ENCODE peak calls at places on chromosomes 3 and 15, in six cellular contexts. C, K, P, S, N and Q are unnamed samples. For H3K4me1, the result is how much of the 10 kb centered on the place peaks cover.

GRCh38 chr15:75727031-75727531 is 14.4 kb upstream of the CSPG4 start:
- DNase-seq in P (peak), C (peak), N (no peak), K (peak), S (no peak), Q (no peak)

GRCh38 chr15:27934782-27935181 is 164.3 kb downstream of the OCA2 start:
- DNase-seq in C (no peak), P (no peak), S (no peak), K (no peak), N (no peak), Q (no peak)

GRCh38 chr3:183254816-183255730 is 2.0 kb downstream of the B3GNT5 start:
- DNase-seq in N (peak), K (no peak), C (no peak), S (no peak), P (no peak), Q (no peak)

GRCh38 chr3:10317961-10318350 is 3.0 kb downstream of the SEC13 start:
- DNase-seq in P (no peak), K (no peak), C (no peak), N (no peak), S (no peak), Q (no peak)

GRCh38 chr3:48016336-48016973 is at the start of gene MAP4:
- DNase-seq in K (no peak), P (no peak), C (no peak), S (peak), N (no peak), Q (peak)

GRCh38 chr3:49806838-49807237 is 3.8 kb downstream of the INKA1 start:
- DNase-seq in C (no peak), P (no peak), S (no peak), K (no peak), N (no peak), Q (no peak)

GRCh38 chr3:122660575-122660974 is 20.1 kb upstream of the PARP14 start:
- DNase-seq in S (no peak), P (no peak), N (no peak), C (no peak), K (no peak), Q (no peak)

GRCh38 chr3:25663324-25664065 is 1.2 kb downstream of the TOP2B start:
- DNase-seq in N (peak), C (no peak), S (peak), K (no peak), P (no peak), Q (peak)

GRCh38 chr15:99702895-99703602 is 30.2 kb downstream of the LYSMD4 start:
- DNase-seq in S (peak), C (no peak), N (peak), K (no peak), P (no peak), Q (no peak)

GRCh38 chr15:62456011-62456920 is 291.2 kb upstream of the C2CD4B start:
- DNase-seq in P (no peak), N (no peak), C (no peak), S (no peak), K (no peak), Q (no peak)
- H3K4me3 ChIP-seq in P (no peak), N (no peak), C (no peak), S (no peak), K (no peak), Q (no peak)

DNA sequence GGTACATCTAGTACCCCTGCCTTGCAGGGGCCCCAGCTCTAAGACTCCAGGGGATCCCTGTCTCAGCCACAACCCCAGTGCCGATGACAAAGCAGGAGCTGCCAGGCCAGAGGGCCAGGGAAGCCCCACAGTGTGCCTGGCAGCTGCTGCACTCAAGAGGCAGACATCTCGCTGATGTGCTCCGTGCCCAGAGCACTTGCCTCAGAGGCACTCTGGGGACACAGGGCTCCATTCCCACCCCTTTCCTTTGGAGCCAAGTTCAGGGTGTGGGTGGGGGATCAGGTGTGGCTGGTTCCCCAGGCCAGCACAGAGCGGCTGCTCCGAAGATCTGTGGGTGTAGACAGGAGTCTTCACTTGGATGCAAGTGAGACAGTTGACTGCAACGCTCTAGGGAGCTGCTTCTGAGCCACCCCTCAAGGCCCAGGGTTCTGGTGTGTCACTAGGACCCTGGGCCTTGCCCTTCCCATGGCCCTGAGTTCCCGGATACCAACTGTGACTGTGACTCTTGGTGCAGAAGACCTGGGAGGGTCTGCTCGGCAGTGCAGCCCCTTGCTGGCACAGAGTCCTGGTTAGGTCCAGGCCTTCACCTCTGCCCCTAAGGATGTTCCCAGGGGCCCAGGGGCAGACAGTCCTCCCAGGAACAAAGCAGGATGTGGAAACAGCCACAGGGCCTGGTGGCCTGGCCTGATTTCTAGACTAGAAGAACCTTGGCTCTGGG is 2.6 kb downstream of the NT5DC2 start:
- DNase-seq in C (peak), S (no peak), K (no peak), N (no peak), P (peak), Q (no peak)
- H3K4me1 ChIP-seq in C (half or more), S (under half), K (under half), N (under half), P (under half), Q (under half)

GRCh38 chr3:143343031-143343430 is 223.5 kb downstream of the CHST2 start:
- DNase-seq in C (no peak), K (no peak), P (no peak), N (no peak), S (no peak), Q (no peak)
- H3K4me3 ChIP-seq in C (no peak), K (no peak), P (no peak), N (no peak), S (no peak), Q (no peak)

GRCh38 chr3:88671594-88671993 is 435.8 kb upstream of the EPHA3 start:
- DNase-seq in K (no peak), C (no peak), N (no peak), S (no peak), P (no peak), Q (no peak)

DNA sequence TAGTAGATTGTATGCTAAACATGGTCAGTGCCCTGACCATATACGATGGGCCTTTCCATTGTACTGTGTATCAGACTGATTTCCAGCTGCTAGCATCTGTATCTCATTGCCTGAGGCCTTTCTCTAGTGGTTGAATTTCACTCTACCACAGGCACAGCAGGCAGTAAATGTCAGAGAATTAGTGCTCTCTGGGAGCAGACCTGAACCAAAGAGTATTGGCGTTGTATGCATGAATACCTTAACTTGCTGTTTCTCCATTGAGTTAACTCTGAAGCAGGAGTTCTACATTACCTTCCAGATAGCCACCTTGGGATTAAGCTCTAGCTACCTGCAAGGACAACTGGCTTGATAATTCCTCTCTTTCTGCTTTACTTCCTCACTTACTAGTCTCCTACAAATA is 439.2 kb upstream of the EPHA3 start:
- DNase-seq in K (no peak), N (no peak), S (no peak), P (no peak), C (no peak), Q (no peak)
- H3K4me1 ChIP-seq in K (under half), N (under half), S (under half), P (under half), C (under half), Q (under half)

GRCh38 chr3:141382571-141382970 is 14.3 kb downstream of the ZBTB38 start:
- DNase-seq in S (no peak), N (no peak), C (no peak), P (no peak), K (no peak), Q (no peak)

GRCh38 chr3:141385386-141386079 is 17.2 kb downstream of the ZBTB38 start:
- DNase-seq in C (no peak), K (no peak), N (no peak), S (peak), P (no peak), Q (no peak)

GRCh38 chr3:141384575-141384974 is 16.3 kb downstream of the ZBTB38 start:
- DNase-seq in N (no peak), S (no peak), K (no peak), P (no peak), C (no peak), Q (no peak)

GRCh38 chr3:141383555-141384129 is 15.3 kb downstream of the ZBTB38 start:
- DNase-seq in P (no peak), K (no peak), C (no peak), N (peak), S (no peak), Q (no peak)

DNA sequence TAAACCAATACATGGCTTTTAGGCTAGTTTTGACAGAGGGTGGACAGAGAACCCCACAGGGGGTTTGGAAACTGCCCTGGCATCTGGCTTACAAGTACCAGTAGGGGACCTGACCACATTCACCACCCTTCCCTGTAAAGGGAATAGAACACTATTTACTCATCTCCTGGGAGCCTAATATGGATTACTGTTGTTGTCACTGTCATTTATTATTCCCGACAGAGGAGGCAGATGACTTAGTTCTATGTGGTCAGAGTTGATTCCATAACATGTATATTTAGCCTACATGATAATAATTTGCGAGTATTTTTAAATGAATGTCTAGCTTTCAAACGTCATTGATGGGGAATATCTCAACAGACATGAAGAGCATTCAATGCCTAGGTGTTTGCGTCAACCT is 15.9 kb downstream of the ZBTB38 start:
- DNase-seq in N (no peak), C (no peak), K (no peak), P (no peak), S (no peak), Q (no peak)
- H3K4me3 ChIP-seq in N (no peak), C (no peak), K (peak), P (no peak), S (no peak), Q (no peak)